ENCODE peak calls at places on chromosomes 5 and 9, in five cellular contexts. W is HepG2, C is K562, A is upper lobe of left lung, T is GM12878. I is an unnamed sample.

GRCh38 chr9:69376651-69377050 is 51.6 kb downstream of the ENTREP1 start:
- ATAC-seq in W (no peak), C (no peak), A (peak; percentile 77), T (no peak), I (peak; percentile 83)

GRCh38 chr9:1462626-1463308 is 412.6 kb downstream of the DMRT2 start:
- ATAC-seq in W (no peak), C (no peak), A (no peak), T (no peak), I (no peak)

GRCh38 chr5:150210644-150211043 is 20.8 kb downstream of the SLC6A7 start:
- ATAC-seq in W (no peak), C (no peak), A (no peak), T (no peak), I (no peak)

GRCh38 chr9:136193891-136194279 is 11.0 kb downstream of the LHX3 start:
- ATAC-seq in W (no peak), C (no peak), A (no peak), T (no peak), I (no peak)

GRCh38 chr9:136862849-136863622 is 3.1 kb downstream of the EDF1 start:
- ATAC-seq in W (no peak), C (no peak), A (no peak), T (no peak), I (no peak)

GRCh38 chr9:19665146-19665863 is 123.5 kb downstream of the SLC24A2 start:
- ATAC-seq in W (no peak), C (no peak), A (no peak), T (peak; percentile 98), I (no peak)

GRCh38 chr5:177090813-177091212 is 4.1 kb downstream of the FGFR4 start:
- ATAC-seq in W (no peak), C (no peak), A (no peak), T (no peak), I (no peak)

GRCh38 chr5:1075555-1075881 is 36.3 kb downstream of the SLC12A7 start:
- ATAC-seq in W (peak; percentile 4), C (no peak), A (no peak), T (no peak), I (no peak)

GRCh38 chr9:127865645-127866464 is 11.4 kb upstream of the ENG start:
- ATAC-seq in W (no peak), C (no peak), A (no peak), T (no peak), I (no peak)

GRCh38 chr5:148864113-148864841 is 37.9 kb downstream of the ADRB2 start:
- ATAC-seq in W (no peak), C (no peak), A (no peak), T (no peak), I (no peak)

GRCh38 chr5:55584398-55585265 is 49.9 kb upstream of the PLPP1 start:
- ATAC-seq in W (no peak), C (no peak), A (no peak), T (no peak), I (no peak)

GRCh38 chr5:135364416-135365262 is 34.4 kb downstream of the MACROH2A1 start:
- ATAC-seq in W (no peak), C (no peak), A (no peak), T (no peak), I (no peak)

GRCh38 chr5:16669776-16670175 is 53.0 kb upstream of the RETREG1 start:
- ATAC-seq in W (no peak), C (no peak), A (no peak), T (no peak), I (no peak)

GRCh38 chr9:36441966-36442365 is 41.9 kb upstream of the RNF38 start:
- ATAC-seq in W (no peak), C (no peak), A (no peak), T (no peak), I (no peak)

GRCh38 chr5:125311743-125312142 is 565.3 kb upstream of the ZNF608 start:
- ATAC-seq in W (no peak), C (no peak), A (peak; percentile 84), T (no peak), I (peak; percentile 60)

GRCh38 chr5:55429707-55430253 is 105.0 kb downstream of the PLPP1 start:
- ATAC-seq in W (peak; percentile 93), C (no peak), A (peak; percentile 43), T (no peak), I (peak; percentile 19)

GRCh38 chr9:87531370-87532295 is 34.0 kb downstream of the DAPK1 start:
- ATAC-seq in W (no peak), C (no peak), A (no peak), T (no peak), I (no peak)

GRCh38 chr9:101977614-101978210 is 239.3 kb upstream of the GRIN3A start:
- ATAC-seq in W (peak; percentile 68), C (peak; percentile 83), A (no peak), T (peak; percentile 73), I (no peak)

GRCh38 chr9:37963936-37964739 is 60.2 kb upstream of the SLC25A51 start:
- ATAC-seq in W (peak; percentile 83), C (no peak), A (peak; percentile 84), T (no peak), I (peak; percentile 59)

GRCh38 chr5:176388341-176389113 is at the start of the genes HIGD2A and NOP16:
- ATAC-seq in W (peak; percentile 90), C (peak; percentile 91), A (peak; percentile 98), T (peak; percentile 91), I (peak; percentile 97)

GRCh38 chr9:114806571-114806970 is 732 bp upstream of the TNFSF15 start:
- ATAC-seq in W (no peak), C (no peak), A (no peak), T (peak; percentile 61), I (no peak)

GRCh38 chr5:14834584-14835540 is 36.7 kb downstream of the ANKH start:
- ATAC-seq in W (no peak), C (no peak), A (no peak), T (no peak), I (no peak)

GRCh38 chr5:14842117-14842516 is 29.5 kb downstream of the ANKH start:
- ATAC-seq in W (peak; percentile 96), C (no peak), A (no peak), T (no peak), I (no peak)

GRCh38 chr5:14838396-14839319 is 32.9 kb downstream of the ANKH start:
- ATAC-seq in W (no peak), C (no peak), A (no peak), T (no peak), I (no peak)

GRCh38 chr5:14840624-14841023 is 31.0 kb downstream of the ANKH start:
- ATAC-seq in W (no peak), C (no peak), A (no peak), T (no peak), I (no peak)
- TF ChIP-seq EP300 in W (no peak), C (no peak), A (no peak), T (no peak), I (no peak)

DNA sequence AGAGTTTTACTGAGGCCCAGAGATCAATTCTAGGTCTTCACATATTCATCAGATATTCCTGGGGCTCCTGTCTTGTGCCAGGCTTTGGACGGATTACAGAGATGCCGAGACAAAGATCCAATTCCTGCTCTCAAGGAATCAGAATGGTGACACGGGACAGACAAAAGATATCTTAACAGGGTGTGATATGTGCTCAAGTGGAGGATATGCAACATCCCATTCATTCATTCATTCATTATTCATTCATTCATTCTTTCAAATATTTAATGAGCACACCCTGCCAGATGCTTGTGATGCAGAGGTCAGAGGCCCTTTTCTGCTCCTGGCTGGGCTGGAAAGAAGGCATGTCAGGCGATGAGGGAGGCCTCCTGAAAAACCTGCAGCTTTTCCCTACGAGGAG is 21.8 kb downstream of the LHX2 start:
- ATAC-seq in W (no peak), C (no peak), A (no peak), T (no peak), I (no peak)
- H3K27me3 ChIP-seq in W (peaks cover 76% of the 10 kb centered on the region), C (peaks cover 36% of the 10 kb centered on the region), A (no peaks in the 10 kb centered on the region), T (no peaks in the 10 kb centered on the region), I (peaks cover 97% of the 10 kb centered on the region)

GRCh38 chr5:32129074-32129598 is 45.0 kb downstream of the GOLPH3 start:
- ATAC-seq in W (no peak), C (no peak), A (no peak), T (no peak), I (no peak)

GRCh38 chr5:32130865-32131264 is 43.3 kb downstream of the GOLPH3 start:
- ATAC-seq in W (no peak), C (no peak), A (no peak), T (no peak), I (no peak)

GRCh38 chr5:32127759-32128158 is 46.4 kb downstream of the GOLPH3 start:
- ATAC-seq in W (peak; percentile 55), C (no peak), A (no peak), T (no peak), I (no peak)

GRCh38 chr5:32132757-32133156 is 41.4 kb downstream of the GOLPH3 start:
- ATAC-seq in W (no peak), C (no peak), A (no peak), T (no peak), I (no peak)

DNA sequence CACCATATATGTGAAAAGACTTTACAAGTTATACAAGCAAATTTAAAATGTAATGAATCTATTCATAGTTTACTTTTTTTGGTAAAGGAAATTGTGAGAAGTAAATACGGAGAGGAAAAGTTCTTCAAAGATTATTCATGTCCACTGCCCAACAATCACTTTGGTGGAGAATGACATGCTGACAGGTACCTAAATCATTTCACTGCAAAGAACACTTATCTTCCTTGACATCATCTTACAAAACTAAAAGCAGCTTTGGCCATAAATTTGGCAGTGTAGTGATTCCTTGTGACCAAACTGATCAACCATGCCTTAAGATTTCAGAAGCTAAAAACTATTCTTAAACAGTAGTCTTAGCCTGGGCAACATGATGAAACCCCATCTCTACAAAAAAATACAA is 42.5 kb downstream of the GOLPH3 start:
- ATAC-seq in W (no peak), C (no peak), A (no peak), T (no peak), I (no peak)
- H3K36me3 ChIP-seq in W (peaks cover 51% of the 10 kb centered on the region), C (peaks cover 67% of the 10 kb centered on the region), A (peaks cover 19% of the 10 kb centered on the region), T (peaks cover 2% of the 10 kb centered on the region), I (peaks cover 28% of the 10 kb centered on the region)

GRCh38 chr9:83980395-83981125 is at the start of gene RMI1:
- ATAC-seq in W (peak; percentile 81), C (peak; percentile 72), A (peak; percentile 95), T (peak; percentile 77), I (peak; percentile 89)
- TF ChIP-seq EP300 in W (peak; percentile 41), C (no peak), A (peak; percentile 60), T (peak; percentile 7), I (no peak)

I was measured in gastroesophageal sphincter.